ENCODE peak calls at places on chromosomes 3 and 15, in eight cellular contexts. One of them, this sample, is unnamed.

GRCh38 chr3:155070316-155070715 is 9.8 kb upstream of the MME start:
- DNase-seq in stimulated activated CD4-positive, alpha-beta T cell treated with anti-CD3 and anti-CD28 coated beads, Interleukin-15, amount 100 ng/mL, for 24 hours: no peak
- DNase-seq in A549: no peak
- DNase-seq in esophagus muscularis mucosa: no peak
- DNase-seq in memory B cell: no peak
- DNase-seq in choroid plexus epithelial cell: peak; percentile 32
- DNase-seq in astrocyte of the hippocampus: no peak
- DNase-seq in GM03348: no peak
- DNase-seq in this sample: no peak

GRCh38 chr3:57805674-57806073 is 49.6 kb downstream of the SLMAP start:
- DNase-seq in stimulated activated CD4-positive, alpha-beta T cell treated with anti-CD3 and anti-CD28 coated beads, Interleukin-15, amount 100 ng/mL, for 24 hours: peak; percentile 9
- DNase-seq in A549: peak; percentile 84
- DNase-seq in esophagus muscularis mucosa: no peak
- DNase-seq in memory B cell: no peak
- DNase-seq in choroid plexus epithelial cell: peak; percentile 66
- DNase-seq in astrocyte of the hippocampus: peak; percentile 77
- DNase-seq in GM03348: peak; percentile 63
- DNase-seq in this sample: no peak

GRCh38 chr15:74895830-74896229 is 6.0 kb downstream of the MPI start:
- DNase-seq in stimulated activated CD4-positive, alpha-beta T cell treated with anti-CD3 and anti-CD28 coated beads, Interleukin-15, amount 100 ng/mL, for 24 hours: no peak
- DNase-seq in A549: no peak
- DNase-seq in esophagus muscularis mucosa: no peak
- DNase-seq in memory B cell: no peak
- DNase-seq in choroid plexus epithelial cell: no peak
- DNase-seq in astrocyte of the hippocampus: no peak
- DNase-seq in GM03348: no peak
- DNase-seq in this sample: no peak

GRCh38 chr3:117411991-117412390 is 702.4 kb downstream of the TUSC7 start:
- DNase-seq in stimulated activated CD4-positive, alpha-beta T cell treated with anti-CD3 and anti-CD28 coated beads, Interleukin-15, amount 100 ng/mL, for 24 hours: no peak
- DNase-seq in A549: no peak
- DNase-seq in esophagus muscularis mucosa: no peak
- DNase-seq in memory B cell: no peak
- DNase-seq in choroid plexus epithelial cell: no peak
- DNase-seq in astrocyte of the hippocampus: no peak
- DNase-seq in GM03348: no peak
- DNase-seq in this sample: no peak

GRCh38 chr15:32687556-32687955 is 30.2 kb upstream of the GREM1 start:
- DNase-seq in stimulated activated CD4-positive, alpha-beta T cell treated with anti-CD3 and anti-CD28 coated beads, Interleukin-15, amount 100 ng/mL, for 24 hours: no peak
- DNase-seq in A549: peak; percentile 75
- DNase-seq in esophagus muscularis mucosa: no peak
- DNase-seq in memory B cell: no peak
- DNase-seq in choroid plexus epithelial cell: peak; percentile 64
- DNase-seq in astrocyte of the hippocampus: no peak
- DNase-seq in GM03348: peak; percentile 43
- DNase-seq in this sample: no peak

GRCh38 chr3:175091426-175092114 is 232.4 kb downstream of the NAALADL2 start:
- DNase-seq in stimulated activated CD4-positive, alpha-beta T cell treated with anti-CD3 and anti-CD28 coated beads, Interleukin-15, amount 100 ng/mL, for 24 hours: no peak
- DNase-seq in A549: no peak
- DNase-seq in esophagus muscularis mucosa: no peak
- DNase-seq in memory B cell: no peak
- DNase-seq in choroid plexus epithelial cell: no peak
- DNase-seq in astrocyte of the hippocampus: no peak
- DNase-seq in GM03348: no peak
- DNase-seq in this sample: no peak

GRCh38 chr3:136343446-136343845 is 93.3 kb downstream of the PCCB start:
- DNase-seq in stimulated activated CD4-positive, alpha-beta T cell treated with anti-CD3 and anti-CD28 coated beads, Interleukin-15, amount 100 ng/mL, for 24 hours: no peak
- DNase-seq in A549: peak; percentile 18
- DNase-seq in esophagus muscularis mucosa: no peak
- DNase-seq in memory B cell: no peak
- DNase-seq in choroid plexus epithelial cell: no peak
- DNase-seq in astrocyte of the hippocampus: no peak
- DNase-seq in GM03348: no peak
- DNase-seq in this sample: no peak

GRCh38 chr3:128846501-128846900 is 32.9 kb upstream of the ACAD9 start:
- DNase-seq in stimulated activated CD4-positive, alpha-beta T cell treated with anti-CD3 and anti-CD28 coated beads, Interleukin-15, amount 100 ng/mL, for 24 hours: peak; percentile 52
- DNase-seq in A549: no peak
- DNase-seq in esophagus muscularis mucosa: no peak
- DNase-seq in memory B cell: no peak
- DNase-seq in choroid plexus epithelial cell: no peak
- DNase-seq in astrocyte of the hippocampus: no peak
- DNase-seq in GM03348: no peak
- DNase-seq in this sample: no peak

GRCh38 chr3:107520535-107520934 is 2.2 kb upstream of the BBX start:
- DNase-seq in stimulated activated CD4-positive, alpha-beta T cell treated with anti-CD3 and anti-CD28 coated beads, Interleukin-15, amount 100 ng/mL, for 24 hours: no peak
- DNase-seq in A549: no peak
- DNase-seq in esophagus muscularis mucosa: no peak
- DNase-seq in memory B cell: no peak
- DNase-seq in choroid plexus epithelial cell: no peak
- DNase-seq in astrocyte of the hippocampus: no peak
- DNase-seq in GM03348: no peak
- DNase-seq in this sample: no peak

GRCh38 chr3:152853196-152853595 is 18.3 kb downstream of the P2RY1 start:
- DNase-seq in stimulated activated CD4-positive, alpha-beta T cell treated with anti-CD3 and anti-CD28 coated beads, Interleukin-15, amount 100 ng/mL, for 24 hours: no peak
- DNase-seq in A549: no peak
- DNase-seq in esophagus muscularis mucosa: no peak
- DNase-seq in memory B cell: no peak
- DNase-seq in choroid plexus epithelial cell: peak; percentile 80
- DNase-seq in astrocyte of the hippocampus: no peak
- DNase-seq in GM03348: no peak
- DNase-seq in this sample: no peak

GRCh38 chr3:195559723-195560409 is 16.7 kb upstream of the PPP1R2 start:
- DNase-seq in stimulated activated CD4-positive, alpha-beta T cell treated with anti-CD3 and anti-CD28 coated beads, Interleukin-15, amount 100 ng/mL, for 24 hours: no peak
- DNase-seq in A549: no peak
- DNase-seq in esophagus muscularis mucosa: no peak
- DNase-seq in memory B cell: no peak
- DNase-seq in choroid plexus epithelial cell: no peak
- DNase-seq in astrocyte of the hippocampus: no peak
- DNase-seq in GM03348: no peak
- DNase-seq in this sample: no peak

GRCh38 chr3:41112466-41112865 is 86.8 kb upstream of the CTNNB1 start:
- DNase-seq in stimulated activated CD4-positive, alpha-beta T cell treated with anti-CD3 and anti-CD28 coated beads, Interleukin-15, amount 100 ng/mL, for 24 hours: no peak
- DNase-seq in A549: no peak
- DNase-seq in esophagus muscularis mucosa: no peak
- DNase-seq in memory B cell: no peak
- DNase-seq in choroid plexus epithelial cell: no peak
- DNase-seq in astrocyte of the hippocampus: no peak
- DNase-seq in GM03348: no peak
- DNase-seq in this sample: no peak

GRCh38 chr3:128260275-128260674 is 107.0 kb downstream of the EEFSEC start:
- DNase-seq in stimulated activated CD4-positive, alpha-beta T cell treated with anti-CD3 and anti-CD28 coated beads, Interleukin-15, amount 100 ng/mL, for 24 hours: no peak
- DNase-seq in A549: no peak
- DNase-seq in esophagus muscularis mucosa: no peak
- DNase-seq in memory B cell: no peak
- DNase-seq in choroid plexus epithelial cell: no peak
- DNase-seq in astrocyte of the hippocampus: no peak
- DNase-seq in GM03348: no peak
- DNase-seq in this sample: peak; percentile 10

GRCh38 chr15:57472861-57473260 is 96.6 kb downstream of the CGNL1 start:
- DNase-seq in stimulated activated CD4-positive, alpha-beta T cell treated with anti-CD3 and anti-CD28 coated beads, Interleukin-15, amount 100 ng/mL, for 24 hours: no peak
- DNase-seq in A549: no peak
- DNase-seq in esophagus muscularis mucosa: no peak
- DNase-seq in memory B cell: no peak
- DNase-seq in choroid plexus epithelial cell: no peak
- DNase-seq in astrocyte of the hippocampus: no peak
- DNase-seq in GM03348: peak; percentile 73
- DNase-seq in this sample: no peak

GRCh38 chr3:115790759-115791158 is 167.4 kb downstream of the GAP43 start:
- DNase-seq in stimulated activated CD4-positive, alpha-beta T cell treated with anti-CD3 and anti-CD28 coated beads, Interleukin-15, amount 100 ng/mL, for 24 hours: peak; percentile 69
- DNase-seq in A549: peak; percentile 96
- DNase-seq in esophagus muscularis mucosa: no peak
- DNase-seq in memory B cell: no peak
- DNase-seq in choroid plexus epithelial cell: peak; percentile 97
- DNase-seq in astrocyte of the hippocampus: peak; percentile 97
- DNase-seq in GM03348: peak; percentile 83
- DNase-seq in this sample: no peak

GRCh38 chr15:29270169-29270955 is 740 bp upstream of the NSMCE3 start:
- DNase-seq in stimulated activated CD4-positive, alpha-beta T cell treated with anti-CD3 and anti-CD28 coated beads, Interleukin-15, amount 100 ng/mL, for 24 hours: peak; percentile 9
- DNase-seq in A549: no peak
- DNase-seq in esophagus muscularis mucosa: no peak
- DNase-seq in memory B cell: no peak
- DNase-seq in choroid plexus epithelial cell: peak; percentile 36
- DNase-seq in astrocyte of the hippocampus: peak; percentile 31
- DNase-seq in GM03348: peak; percentile 33
- DNase-seq in this sample: no peak

GRCh38 chr3:122942937-122943827 is 84.4 kb downstream of the SEMA5B start:
- DNase-seq in stimulated activated CD4-positive, alpha-beta T cell treated with anti-CD3 and anti-CD28 coated beads, Interleukin-15, amount 100 ng/mL, for 24 hours: peak; percentile 70
- DNase-seq in A549: peak; percentile 64
- DNase-seq in esophagus muscularis mucosa: no peak
- DNase-seq in memory B cell: peak; percentile 27
- DNase-seq in choroid plexus epithelial cell: peak; percentile 55
- DNase-seq in astrocyte of the hippocampus: peak; percentile 89
- DNase-seq in GM03348: peak; percentile 91
- DNase-seq in this sample: peak; percentile 89

GRCh38 chr15:60507596-60508424 is 28.9 kb upstream of the ICE2 start:
- DNase-seq in stimulated activated CD4-positive, alpha-beta T cell treated with anti-CD3 and anti-CD28 coated beads, Interleukin-15, amount 100 ng/mL, for 24 hours: peak; percentile 53
- DNase-seq in A549: peak; percentile 75
- DNase-seq in esophagus muscularis mucosa: no peak
- DNase-seq in memory B cell: peak; percentile 31
- DNase-seq in choroid plexus epithelial cell: peak; percentile 89
- DNase-seq in astrocyte of the hippocampus: peak; percentile 79
- DNase-seq in GM03348: peak; percentile 73
- DNase-seq in this sample: no peak

GRCh38 chr3:150077581-150078247 is 107.0 kb upstream of the PFN2 start:
- DNase-seq in stimulated activated CD4-positive, alpha-beta T cell treated with anti-CD3 and anti-CD28 coated beads, Interleukin-15, amount 100 ng/mL, for 24 hours: no peak
- DNase-seq in A549: no peak
- DNase-seq in esophagus muscularis mucosa: no peak
- DNase-seq in memory B cell: no peak
- DNase-seq in choroid plexus epithelial cell: no peak
- DNase-seq in astrocyte of the hippocampus: no peak
- DNase-seq in GM03348: no peak
- DNase-seq in this sample: no peak

GRCh38 chr3:188554404-188554803 is 400.4 kb downstream of the LPP start:
- DNase-seq in stimulated activated CD4-positive, alpha-beta T cell treated with anti-CD3 and anti-CD28 coated beads, Interleukin-15, amount 100 ng/mL, for 24 hours: no peak
- DNase-seq in A549: no peak
- DNase-seq in esophagus muscularis mucosa: no peak
- DNase-seq in memory B cell: no peak
- DNase-seq in choroid plexus epithelial cell: peak; percentile 70
- DNase-seq in astrocyte of the hippocampus: no peak
- DNase-seq in GM03348: peak; percentile 11
- DNase-seq in this sample: no peak

GRCh38 chr3:188734395-188734794 is 437.4 kb upstream of the TPRG1 start:
- DNase-seq in stimulated activated CD4-positive, alpha-beta T cell treated with anti-CD3 and anti-CD28 coated beads, Interleukin-15, amount 100 ng/mL, for 24 hours: no peak
- DNase-seq in A549: no peak
- DNase-seq in esophagus muscularis mucosa: no peak
- DNase-seq in memory B cell: no peak
- DNase-seq in choroid plexus epithelial cell: no peak
- DNase-seq in astrocyte of the hippocampus: peak; percentile 22
- DNase-seq in GM03348: no peak
- DNase-seq in this sample: no peak

GRCh38 chr3:183123891-183124290 is 24.6 kb upstream of the MCCC1 start:
- DNase-seq in stimulated activated CD4-positive, alpha-beta T cell treated with anti-CD3 and anti-CD28 coated beads, Interleukin-15, amount 100 ng/mL, for 24 hours: no peak
- DNase-seq in A549: no peak
- DNase-seq in esophagus muscularis mucosa: no peak
- DNase-seq in memory B cell: no peak
- DNase-seq in choroid plexus epithelial cell: peak; percentile 31
- DNase-seq in astrocyte of the hippocampus: peak; percentile 68
- DNase-seq in GM03348: no peak
- DNase-seq in this sample: peak; percentile 19